ENCODE peak calls at places on chromosomes 13 and 19, in four cellular contexts. One of them, this sample, is unnamed.

GRCh38 chr19:1447565-1447903 is 2.4 kb upstream of the APC2 start:
- DNase-seq in H9: no peak
- DNase-seq in neuronal stem cell: no peak
- DNase-seq in aorta: no peak
- DNase-seq in this sample: no peak

GRCh38 chr19:47195462-47195861 is 35.5 kb downstream of the BBC3 start:
- DNase-seq in H9: no peak
- DNase-seq in neuronal stem cell: no peak
- DNase-seq in aorta: no peak
- DNase-seq in this sample: no peak

GRCh38 chr19:31338069-31338767 is 11.0 kb downstream of the TSHZ3 start:
- DNase-seq in H9: peak; percentile 87
- DNase-seq in aorta: peak; percentile 73
- DNase-seq in neuronal stem cell: no peak
- DNase-seq in this sample: no peak

GRCh38 chr19:47094557-47095517 is 18.7 kb downstream of the ZC3H4 start:
- DNase-seq in neuronal stem cell: no peak
- DNase-seq in H9: no peak
- DNase-seq in aorta: no peak
- DNase-seq in this sample: no peak

GRCh38 chr19:28793391-28794168 is 419.4 kb downstream of the UQCRFS1 start:
- DNase-seq in neuronal stem cell: peak; percentile 6
- DNase-seq in aorta: no peak
- DNase-seq in H9: peak; percentile 52
- DNase-seq in this sample: no peak

GRCh38 chr13:30045916-30046704 is 195.7 kb upstream of the UBL3 start:
- DNase-seq in H9: no peak
- DNase-seq in aorta: no peak
- DNase-seq in neuronal stem cell: no peak
- DNase-seq in this sample: no peak

GRCh38 chr13:85985791-85986190 is 186.6 kb upstream of the SLITRK6 start:
- DNase-seq in H9: no peak
- DNase-seq in neuronal stem cell: no peak
- DNase-seq in aorta: no peak
- DNase-seq in this sample: no peak

GRCh38 chr13:46386996-46387851 is at the start of gene RUBCNL:
- DNase-seq in H9: peak; percentile 70
- DNase-seq in aorta: peak; percentile 77
- DNase-seq in neuronal stem cell: peak; percentile 57
- DNase-seq in this sample: peak; percentile 44

GRCh38 chr13:30276178-30276577 is 31.2 kb downstream of the KATNAL1 start:
- DNase-seq in aorta: no peak
- DNase-seq in H9: no peak
- DNase-seq in neuronal stem cell: no peak
- DNase-seq in this sample: no peak

GRCh38 chr19:57769345-57770131 is at the start of gene ZNF586:
- DNase-seq in neuronal stem cell: peak; percentile 89
- DNase-seq in H9: peak; percentile 95
- DNase-seq in aorta: peak; percentile 93
- DNase-seq in this sample: peak; percentile 96

GRCh38 chr13:40812724-40813445 is 23.5 kb downstream of the SLC25A15 start:
- DNase-seq in H9: no peak
- DNase-seq in neuronal stem cell: no peak
- DNase-seq in aorta: no peak
- DNase-seq in this sample: no peak

GRCh38 chr13:101915333-101915732 is 462.9 kb downstream of the ITGBL1 start:
- DNase-seq in neuronal stem cell: no peak
- DNase-seq in H9: no peak
- DNase-seq in aorta: no peak
- DNase-seq in this sample: no peak

GRCh38 chr13:101092985-101093384 is 323.3 kb downstream of the NALCN start:
- DNase-seq in H9: no peak
- DNase-seq in neuronal stem cell: no peak
- DNase-seq in aorta: no peak
- DNase-seq in this sample: no peak

GRCh38 chr19:5624154-5624663 is 1.3 kb downstream of the SAFB start:
- DNase-seq in aorta: peak; percentile 66
- DNase-seq in H9: no peak
- DNase-seq in neuronal stem cell: no peak
- DNase-seq in this sample: peak; percentile 28

GRCh38 chr19:45972081-45972943 is 1.4 kb downstream of the NOVA2 start:
- DNase-seq in H9: no peak
- DNase-seq in aorta: no peak
- DNase-seq in neuronal stem cell: no peak
- DNase-seq in this sample: no peak
- H3K27ac ChIP-seq in H9: no peak overlapping the region
- H3K27ac ChIP-seq in aorta: no peak overlapping the region
- H3K27ac ChIP-seq in neuronal stem cell: no peak overlapping the region
- H3K27ac ChIP-seq in this sample: peak overlapping the region; percentile 90

GRCh38 chr19:56347163-56347778 is 32.6 kb upstream of the ZSCAN5A start:
- DNase-seq in aorta: no peak
- DNase-seq in H9: no peak
- DNase-seq in neuronal stem cell: no peak
- DNase-seq in this sample: no peak
- H3K27ac ChIP-seq in aorta: no peak overlapping the region
- H3K27ac ChIP-seq in H9: no peak overlapping the region
- H3K27ac ChIP-seq in neuronal stem cell: no peak overlapping the region
- H3K27ac ChIP-seq in this sample: no peak overlapping the region

DNA sequence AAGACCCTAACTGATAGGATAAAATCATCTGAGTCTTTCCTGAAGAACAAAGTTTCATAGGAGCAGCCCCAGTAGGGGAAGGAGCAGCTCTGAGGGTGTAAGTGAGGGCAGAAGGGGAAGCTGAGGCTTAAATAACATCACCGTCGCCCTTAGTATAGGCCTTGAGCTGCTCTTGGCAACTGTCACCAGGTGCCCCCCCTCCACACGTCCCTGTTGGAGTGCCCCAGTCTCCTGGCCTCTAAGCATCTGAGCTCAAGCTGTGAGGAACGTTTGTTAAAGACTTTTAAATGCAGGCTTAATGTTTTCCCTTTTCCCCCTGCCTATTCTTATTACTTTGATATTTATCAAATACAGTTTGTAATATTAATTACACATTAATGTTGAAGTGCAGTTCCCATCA is 170.6 kb downstream of the ZIC5 start:
- DNase-seq in neuronal stem cell: no peak
- DNase-seq in H9: peak; percentile 55
- DNase-seq in aorta: no peak
- DNase-seq in this sample: no peak
- H3K27ac ChIP-seq in neuronal stem cell: no peak overlapping the region
- H3K27ac ChIP-seq in H9: no peak overlapping the region
- H3K27ac ChIP-seq in aorta: no peak overlapping the region
- H3K27ac ChIP-seq in this sample: no peak overlapping the region

DNA sequence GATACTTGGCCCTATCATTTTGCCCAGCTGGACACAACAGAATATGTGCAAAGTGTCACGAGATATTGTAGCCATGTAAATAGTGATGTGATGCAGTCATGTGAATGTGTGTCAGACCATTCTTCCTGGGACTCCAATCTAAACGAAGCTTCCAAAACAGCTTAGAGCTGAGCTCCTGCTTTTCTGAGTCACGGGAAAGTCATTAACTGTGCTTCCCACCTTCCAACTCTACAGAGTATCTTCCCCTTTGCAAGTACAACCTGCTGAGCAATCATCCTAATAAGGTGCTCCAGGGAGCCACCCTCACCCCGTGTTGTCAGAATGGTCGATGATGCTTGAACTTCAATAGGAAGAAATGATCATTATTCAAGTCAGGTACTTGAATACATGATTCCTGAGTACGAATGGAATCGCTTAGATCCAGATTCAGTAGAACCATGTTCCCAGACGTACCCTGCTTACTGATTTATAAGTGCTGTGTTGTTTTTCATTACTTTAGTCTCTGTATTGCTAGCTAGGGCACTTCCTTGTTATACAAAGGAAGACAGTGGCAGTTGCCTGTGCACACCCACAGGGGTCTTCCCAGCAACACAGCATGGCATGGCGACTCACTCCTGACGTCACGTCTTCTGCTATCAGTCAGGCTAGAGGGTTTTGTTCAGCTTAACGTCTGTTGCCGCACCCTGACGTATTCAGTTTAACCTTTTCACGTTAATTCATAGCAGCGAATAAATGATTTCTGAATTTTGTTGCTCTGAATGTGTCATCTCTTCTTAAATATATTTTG is 294.9 kb downstream of the MYO16 start:
- DNase-seq in neuronal stem cell: no peak
- DNase-seq in H9: no peak
- DNase-seq in aorta: no peak
- DNase-seq in this sample: no peak
- H3K27ac ChIP-seq in neuronal stem cell: no peak overlapping the region
- H3K27ac ChIP-seq in H9: no peak overlapping the region
- H3K27ac ChIP-seq in aorta: no peak overlapping the region
- H3K27ac ChIP-seq in this sample: no peak overlapping the region